ENCODE peak calls at places on chromosomes 5 and 9, in seven cellular contexts. X is LNCaP clone FGC; U is nephron progenitor cell; K is neural crest cell; C is activated naive CD8-positive, alpha-beta T cell treated with anti-CD3 and anti-CD28 coated beads for 36 hours; B is effector CD8-positive, alpha-beta T cell; O is activated effector memory CD4-positive, alpha-beta T cell treated with Interleukin-2 at 50 U/mL for 16 hours. E is an unnamed sample.

GRCh38 chr5:127739807-127740384 is 36.7 kb downstream of the CCDC192 start:
- DNase-seq in U (no peak), K (no peak), B (no peak), O (no peak), C (no peak), X (no peak), E (no peak)

GRCh38 chr9:78365979-78366697 is 69.2 kb downstream of the PSAT1 start:
- DNase-seq in O (no peak), K (no peak), X (no peak), B (no peak), U (no peak), C (no peak), E (no peak)

GRCh38 chr9:134968011-134968822 is 50.5 kb upstream of the FCN1 start:
- DNase-seq in O (no peak), U (peak), B (no peak), X (no peak), K (no peak), C (no peak), E (no peak)

GRCh38 chr5:135108992-135109391 is 75.0 kb upstream of the PITX1 start:
- DNase-seq in U (no peak), X (no peak), C (no peak), O (no peak), B (no peak), K (no peak), E (no peak)

GRCh38 chr9:136307215-136307750 is 3.4 kb upstream of the CCDC187 start:
- DNase-seq in X (no peak), O (no peak), C (no peak), K (no peak), U (no peak), B (no peak), E (no peak)

GRCh38 chr5:173315495-173316352 is 12.5 kb downstream of the STC2 start:
- DNase-seq in C (no peak), X (peak), B (no peak), K (no peak), U (no peak), O (no peak), E (no peak)

GRCh38 chr5:130323804-130324454 is 419.7 kb downstream of the CHSY3 start:
- DNase-seq in C (no peak), X (no peak), U (no peak), O (no peak), K (no peak), B (no peak), E (no peak)

GRCh38 chr5:57304931-57305330 is 131.1 kb downstream of the GPBP1 start:
- DNase-seq in U (no peak), B (no peak), C (no peak), X (no peak), O (no peak), K (no peak), E (no peak)

GRCh38 chr9:115134941-115135340 is 17.0 kb upstream of the TNC start:
- DNase-seq in O (no peak), U (no peak), C (no peak), B (no peak), K (no peak), X (no peak), E (no peak)

GRCh38 chr9:130197888-130198287 is 25.7 kb downstream of the NCS1 start:
- DNase-seq in O (no peak), X (no peak), B (no peak), K (no peak), U (no peak), C (no peak), E (no peak)

GRCh38 chr5:82911902-82912301 is 165.3 kb downstream of the TMEM167A start:
- DNase-seq in O (no peak), K (no peak), U (no peak), C (no peak), B (no peak), X (no peak), E (no peak)

GRCh38 chr9:23702311-23702922 is 123.6 kb downstream of the ELAVL2 start:
- DNase-seq in C (no peak), B (no peak), O (no peak), U (no peak), K (no peak), X (no peak), E (no peak)

GRCh38 chr9:121784706-121785426 is 133.4 kb downstream of the DAB2IP start:
- DNase-seq in O (no peak), X (no peak), C (no peak), U (no peak), B (no peak), K (no peak), E (no peak)

GRCh38 chr5:77630246-77631165 is 8.0 kb downstream of the OTP start:
- DNase-seq in X (peak), O (no peak), C (peak), K (no peak), U (peak), B (no peak), E (peak)

GRCh38 chr9:118059520-118060278 is 355.5 kb downstream of the TLR4 start:
- DNase-seq in U (peak), O (no peak), C (no peak), X (peak), K (peak), B (no peak), E (no peak)

GRCh38 chr9:123999668-124000067 is 11.9 kb upstream of the LHX2 start:
- DNase-seq in K (no peak), X (no peak), B (no peak), O (no peak), U (peak), C (no peak), E (no peak)

GRCh38 chr5:139862313-139862712 is 66.7 kb downstream of the PSD2 start:
- DNase-seq in B (no peak), K (no peak), O (no peak), C (no peak), X (no peak), U (no peak), E (no peak)

GRCh38 chr5:144187699-144188294 is 17.1 kb downstream of the KCTD16 start:
- DNase-seq in B (peak), O (peak), C (peak), U (no peak), K (no peak), X (peak), E (no peak)

GRCh38 chr5:98734646-98735045 is 38.8 kb upstream of the RGMB start:
- DNase-seq in U (no peak), X (no peak), K (no peak), B (no peak), O (no peak), C (no peak), E (no peak)

GRCh38 chr5:16617272-16617973 is 626 bp upstream of the RETREG1 start:
- DNase-seq in X (no peak), B (peak), K (no peak), U (no peak), O (peak), C (peak), E (no peak)

GRCh38 chr5:114237766-114238165 is 124.1 kb upstream of the KCNN2 start:
- DNase-seq in O (no peak), U (no peak), X (no peak), B (no peak), C (no peak), K (no peak), E (no peak)

GRCh38 chr9:23606107-23606506 is 219.9 kb downstream of the ELAVL2 start:
- DNase-seq in X (no peak), K (no peak), O (no peak), B (no peak), C (no peak), U (no peak), E (no peak)

GRCh38 chr5:132463808-132464154 is 26.8 kb downstream of the IRF1 start:
- DNase-seq in B (no peak), U (no peak), C (no peak), X (no peak), O (no peak), K (no peak), E (no peak)

GRCh38 chr5:76943006-76943405 is 9.8 kb upstream of the CRHBP start:
- DNase-seq in K (no peak), X (no peak), B (no peak), O (no peak), U (no peak), C (no peak), E (no peak)

GRCh38 chr5:164048527-164048926 is 543.1 kb downstream of the MAT2B start:
- DNase-seq in U (no peak), B (no peak), K (no peak), X (no peak), C (no peak), O (no peak), E (no peak)

GRCh38 chr9:95434116-95435073 is 82.4 kb downstream of the PTCH1 start:
- DNase-seq in U (no peak), X (no peak), K (no peak), C (no peak), B (no peak), O (no peak), E (no peak)